ENCODE peak calls at places on chromosomes 6 and 20, in eight cellular contexts. One of them, this sample, is unnamed.
A peak's percentile ranks its signal among the peaks of the same experiment; 100 is the strongest.

GRCh38 chr6:169252805-169253189 is 849 bp downstream of the THBS2 start:
- DNase-seq in activated T-cell treated with anti-CD3 and anti-CD28 coated beads, Interleukin-2, amount 50 U/mL, for 1 hour: no peak
- DNase-seq in esophagus muscularis mucosa: no peak
- DNase-seq in adrenal gland: no peak
- DNase-seq in ACHN: no peak
- DNase-seq in AG08396: no peak
- DNase-seq in stimulated activated CD4-positive, alpha-beta T cell treated with anti-CD3 and anti-CD28 coated beads, Interleukin-12 subunit alpha, Interleukin-12 subunit beta, amount 100 ng/mL, for 48 hours: no peak
- DNase-seq in NCI-H1436: peak; percentile 60
- DNase-seq in this sample: no peak

GRCh38 chr20:40744494-40745175 is 55.6 kb upstream of the MAFB start:
- DNase-seq in activated T-cell treated with anti-CD3 and anti-CD28 coated beads, Interleukin-2, amount 50 U/mL, for 1 hour: no peak
- DNase-seq in esophagus muscularis mucosa: no peak
- DNase-seq in adrenal gland: no peak
- DNase-seq in ACHN: no peak
- DNase-seq in AG08396: no peak
- DNase-seq in stimulated activated CD4-positive, alpha-beta T cell treated with anti-CD3 and anti-CD28 coated beads, Interleukin-12 subunit alpha, Interleukin-12 subunit beta, amount 100 ng/mL, for 48 hours: no peak
- DNase-seq in NCI-H1436: no peak
- DNase-seq in this sample: no peak

GRCh38 chr6:26103770-26104456 is 16.7 kb downstream of the HFE start:
- DNase-seq in activated T-cell treated with anti-CD3 and anti-CD28 coated beads, Interleukin-2, amount 50 U/mL, for 1 hour: peak; percentile 89
- DNase-seq in esophagus muscularis mucosa: peak; percentile 98
- DNase-seq in adrenal gland: peak; percentile 88
- DNase-seq in ACHN: peak; percentile 91
- DNase-seq in AG08396: peak; percentile 73
- DNase-seq in stimulated activated CD4-positive, alpha-beta T cell treated with anti-CD3 and anti-CD28 coated beads, Interleukin-12 subunit alpha, Interleukin-12 subunit beta, amount 100 ng/mL, for 48 hours: peak; percentile 88
- DNase-seq in NCI-H1436: peak; percentile 92
- DNase-seq in this sample: no peak

GRCh38 chr20:13784271-13784892 is 337 bp downstream of the ESF1 start:
- DNase-seq in activated T-cell treated with anti-CD3 and anti-CD28 coated beads, Interleukin-2, amount 50 U/mL, for 1 hour: no peak
- DNase-seq in esophagus muscularis mucosa: no peak
- DNase-seq in adrenal gland: peak; percentile 18
- DNase-seq in ACHN: peak; percentile 5
- DNase-seq in AG08396: no peak
- DNase-seq in stimulated activated CD4-positive, alpha-beta T cell treated with anti-CD3 and anti-CD28 coated beads, Interleukin-12 subunit alpha, Interleukin-12 subunit beta, amount 100 ng/mL, for 48 hours: no peak
- DNase-seq in NCI-H1436: no peak
- DNase-seq in this sample: no peak

GRCh38 chr6:38052035-38052434 is 232.5 kb downstream of the ZFAND3 start:
- DNase-seq in activated T-cell treated with anti-CD3 and anti-CD28 coated beads, Interleukin-2, amount 50 U/mL, for 1 hour: no peak
- DNase-seq in esophagus muscularis mucosa: no peak
- DNase-seq in adrenal gland: no peak
- DNase-seq in ACHN: no peak
- DNase-seq in AG08396: no peak
- DNase-seq in stimulated activated CD4-positive, alpha-beta T cell treated with anti-CD3 and anti-CD28 coated beads, Interleukin-12 subunit alpha, Interleukin-12 subunit beta, amount 100 ng/mL, for 48 hours: no peak
- DNase-seq in NCI-H1436: no peak
- DNase-seq in this sample: no peak

GRCh38 chr6:147641511-147641910 is 133.0 kb downstream of the SAMD5 start:
- DNase-seq in activated T-cell treated with anti-CD3 and anti-CD28 coated beads, Interleukin-2, amount 50 U/mL, for 1 hour: no peak
- DNase-seq in esophagus muscularis mucosa: no peak
- DNase-seq in adrenal gland: no peak
- DNase-seq in ACHN: no peak
- DNase-seq in AG08396: no peak
- DNase-seq in stimulated activated CD4-positive, alpha-beta T cell treated with anti-CD3 and anti-CD28 coated beads, Interleukin-12 subunit alpha, Interleukin-12 subunit beta, amount 100 ng/mL, for 48 hours: no peak
- DNase-seq in NCI-H1436: no peak
- DNase-seq in this sample: no peak

GRCh38 chr6:88780714-88781389 is 182.6 kb downstream of the RNGTT start:
- DNase-seq in activated T-cell treated with anti-CD3 and anti-CD28 coated beads, Interleukin-2, amount 50 U/mL, for 1 hour: no peak
- DNase-seq in esophagus muscularis mucosa: no peak
- DNase-seq in adrenal gland: peak; percentile 48
- DNase-seq in ACHN: peak; percentile 58
- DNase-seq in AG08396: peak; percentile 28
- DNase-seq in stimulated activated CD4-positive, alpha-beta T cell treated with anti-CD3 and anti-CD28 coated beads, Interleukin-12 subunit alpha, Interleukin-12 subunit beta, amount 100 ng/mL, for 48 hours: peak; percentile 56
- DNase-seq in NCI-H1436: peak; percentile 70
- DNase-seq in this sample: no peak

GRCh38 chr6:53103993-53104675 is 38.9 kb downstream of the FBXO9 start:
- DNase-seq in activated T-cell treated with anti-CD3 and anti-CD28 coated beads, Interleukin-2, amount 50 U/mL, for 1 hour: no peak
- DNase-seq in esophagus muscularis mucosa: peak; percentile 34
- DNase-seq in adrenal gland: no peak
- DNase-seq in ACHN: peak; percentile 55
- DNase-seq in AG08396: no peak
- DNase-seq in stimulated activated CD4-positive, alpha-beta T cell treated with anti-CD3 and anti-CD28 coated beads, Interleukin-12 subunit alpha, Interleukin-12 subunit beta, amount 100 ng/mL, for 48 hours: no peak
- DNase-seq in NCI-H1436: no peak
- DNase-seq in this sample: no peak

GRCh38 chr6:13486679-13487121 is 700 bp downstream of the GFOD1 start:
- DNase-seq in activated T-cell treated with anti-CD3 and anti-CD28 coated beads, Interleukin-2, amount 50 U/mL, for 1 hour: peak; percentile 64
- DNase-seq in esophagus muscularis mucosa: no peak
- DNase-seq in adrenal gland: peak; percentile 41
- DNase-seq in ACHN: peak; percentile 44
- DNase-seq in AG08396: peak; percentile 86
- DNase-seq in stimulated activated CD4-positive, alpha-beta T cell treated with anti-CD3 and anti-CD28 coated beads, Interleukin-12 subunit alpha, Interleukin-12 subunit beta, amount 100 ng/mL, for 48 hours: peak; percentile 31
- DNase-seq in NCI-H1436: peak; percentile 14
- DNase-seq in this sample: peak; percentile 56

GRCh38 chr20:15515706-15516105 is 1057.5 kb downstream of the KIF16B start:
- DNase-seq in activated T-cell treated with anti-CD3 and anti-CD28 coated beads, Interleukin-2, amount 50 U/mL, for 1 hour: no peak
- DNase-seq in esophagus muscularis mucosa: no peak
- DNase-seq in adrenal gland: no peak
- DNase-seq in ACHN: no peak
- DNase-seq in AG08396: no peak
- DNase-seq in stimulated activated CD4-positive, alpha-beta T cell treated with anti-CD3 and anti-CD28 coated beads, Interleukin-12 subunit alpha, Interleukin-12 subunit beta, amount 100 ng/mL, for 48 hours: no peak
- DNase-seq in NCI-H1436: no peak
- DNase-seq in this sample: no peak

GRCh38 chr6:20242397-20242796 is 30.1 kb upstream of the MBOAT1 start:
- DNase-seq in activated T-cell treated with anti-CD3 and anti-CD28 coated beads, Interleukin-2, amount 50 U/mL, for 1 hour: no peak
- DNase-seq in esophagus muscularis mucosa: no peak
- DNase-seq in adrenal gland: no peak
- DNase-seq in ACHN: no peak
- DNase-seq in AG08396: no peak
- DNase-seq in stimulated activated CD4-positive, alpha-beta T cell treated with anti-CD3 and anti-CD28 coated beads, Interleukin-12 subunit alpha, Interleukin-12 subunit beta, amount 100 ng/mL, for 48 hours: no peak
- DNase-seq in NCI-H1436: no peak
- DNase-seq in this sample: no peak

GRCh38 chr6:142378138-142378875 is 76.5 kb downstream of the ADGRG6 start:
- DNase-seq in activated T-cell treated with anti-CD3 and anti-CD28 coated beads, Interleukin-2, amount 50 U/mL, for 1 hour: no peak
- DNase-seq in esophagus muscularis mucosa: no peak
- DNase-seq in adrenal gland: no peak
- DNase-seq in ACHN: peak; percentile 59
- DNase-seq in AG08396: no peak
- DNase-seq in stimulated activated CD4-positive, alpha-beta T cell treated with anti-CD3 and anti-CD28 coated beads, Interleukin-12 subunit alpha, Interleukin-12 subunit beta, amount 100 ng/mL, for 48 hours: no peak
- DNase-seq in NCI-H1436: peak; percentile 43
- DNase-seq in this sample: no peak

GRCh38 chr6:167793421-167793820 is 33.3 kb upstream of the AFDN start:
- DNase-seq in activated T-cell treated with anti-CD3 and anti-CD28 coated beads, Interleukin-2, amount 50 U/mL, for 1 hour: no peak
- DNase-seq in esophagus muscularis mucosa: peak; percentile 50
- DNase-seq in adrenal gland: no peak
- DNase-seq in ACHN: no peak
- DNase-seq in AG08396: no peak
- DNase-seq in stimulated activated CD4-positive, alpha-beta T cell treated with anti-CD3 and anti-CD28 coated beads, Interleukin-12 subunit alpha, Interleukin-12 subunit beta, amount 100 ng/mL, for 48 hours: no peak
- DNase-seq in NCI-H1436: no peak
- DNase-seq in this sample: no peak

GRCh38 chr20:45109634-45110033 is 5.3 kb downstream of the WFDC5 start:
- DNase-seq in activated T-cell treated with anti-CD3 and anti-CD28 coated beads, Interleukin-2, amount 50 U/mL, for 1 hour: no peak
- DNase-seq in esophagus muscularis mucosa: peak; percentile 72
- DNase-seq in adrenal gland: no peak
- DNase-seq in ACHN: no peak
- DNase-seq in AG08396: no peak
- DNase-seq in stimulated activated CD4-positive, alpha-beta T cell treated with anti-CD3 and anti-CD28 coated beads, Interleukin-12 subunit alpha, Interleukin-12 subunit beta, amount 100 ng/mL, for 48 hours: no peak
- DNase-seq in NCI-H1436: no peak
- DNase-seq in this sample: no peak

GRCh38 chr6:5936611-5937010 is 70.1 kb downstream of the NRN1 start:
- DNase-seq in activated T-cell treated with anti-CD3 and anti-CD28 coated beads, Interleukin-2, amount 50 U/mL, for 1 hour: no peak
- DNase-seq in esophagus muscularis mucosa: no peak
- DNase-seq in adrenal gland: no peak
- DNase-seq in ACHN: no peak
- DNase-seq in AG08396: no peak
- DNase-seq in stimulated activated CD4-positive, alpha-beta T cell treated with anti-CD3 and anti-CD28 coated beads, Interleukin-12 subunit alpha, Interleukin-12 subunit beta, amount 100 ng/mL, for 48 hours: no peak
- DNase-seq in NCI-H1436: no peak
- DNase-seq in this sample: no peak

GRCh38 chr6:15574023-15574422 is 88.8 kb downstream of the DTNBP1 start:
- DNase-seq in activated T-cell treated with anti-CD3 and anti-CD28 coated beads, Interleukin-2, amount 50 U/mL, for 1 hour: no peak
- DNase-seq in esophagus muscularis mucosa: no peak
- DNase-seq in adrenal gland: no peak
- DNase-seq in ACHN: no peak
- DNase-seq in AG08396: no peak
- DNase-seq in stimulated activated CD4-positive, alpha-beta T cell treated with anti-CD3 and anti-CD28 coated beads, Interleukin-12 subunit alpha, Interleukin-12 subunit beta, amount 100 ng/mL, for 48 hours: no peak
- DNase-seq in NCI-H1436: no peak
- DNase-seq in this sample: no peak

GRCh38 chr20:555933-556332 is 12.3 kb upstream of the CSNK2A1 start:
- DNase-seq in activated T-cell treated with anti-CD3 and anti-CD28 coated beads, Interleukin-2, amount 50 U/mL, for 1 hour: no peak
- DNase-seq in esophagus muscularis mucosa: no peak
- DNase-seq in adrenal gland: no peak
- DNase-seq in ACHN: peak; percentile 63
- DNase-seq in AG08396: no peak
- DNase-seq in stimulated activated CD4-positive, alpha-beta T cell treated with anti-CD3 and anti-CD28 coated beads, Interleukin-12 subunit alpha, Interleukin-12 subunit beta, amount 100 ng/mL, for 48 hours: no peak
- DNase-seq in NCI-H1436: no peak
- DNase-seq in this sample: no peak

GRCh38 chr20:52847739-52848359 is 124.3 kb upstream of the TSHZ2 start:
- DNase-seq in activated T-cell treated with anti-CD3 and anti-CD28 coated beads, Interleukin-2, amount 50 U/mL, for 1 hour: no peak
- DNase-seq in esophagus muscularis mucosa: no peak
- DNase-seq in adrenal gland: no peak
- DNase-seq in ACHN: no peak
- DNase-seq in AG08396: no peak
- DNase-seq in stimulated activated CD4-positive, alpha-beta T cell treated with anti-CD3 and anti-CD28 coated beads, Interleukin-12 subunit alpha, Interleukin-12 subunit beta, amount 100 ng/mL, for 48 hours: no peak
- DNase-seq in NCI-H1436: no peak
- DNase-seq in this sample: no peak

GRCh38 chr6:108655840-108656650 is 95.3 kb downstream of the FOXO3 start:
- DNase-seq in activated T-cell treated with anti-CD3 and anti-CD28 coated beads, Interleukin-2, amount 50 U/mL, for 1 hour: no peak
- DNase-seq in esophagus muscularis mucosa: no peak
- DNase-seq in adrenal gland: no peak
- DNase-seq in ACHN: no peak
- DNase-seq in AG08396: peak; percentile 42
- DNase-seq in stimulated activated CD4-positive, alpha-beta T cell treated with anti-CD3 and anti-CD28 coated beads, Interleukin-12 subunit alpha, Interleukin-12 subunit beta, amount 100 ng/mL, for 48 hours: no peak
- DNase-seq in NCI-H1436: no peak
- DNase-seq in this sample: no peak

GRCh38 chr6:44247338-44248302 is 719 bp downstream of the HSP90AB1 start:
- DNase-seq in activated T-cell treated with anti-CD3 and anti-CD28 coated beads, Interleukin-2, amount 50 U/mL, for 1 hour: peak; percentile 89
- DNase-seq in esophagus muscularis mucosa: no peak
- DNase-seq in adrenal gland: peak; percentile 89
- DNase-seq in ACHN: peak; percentile 44
- DNase-seq in AG08396: peak; percentile 56
- DNase-seq in stimulated activated CD4-positive, alpha-beta T cell treated with anti-CD3 and anti-CD28 coated beads, Interleukin-12 subunit alpha, Interleukin-12 subunit beta, amount 100 ng/mL, for 48 hours: peak; percentile 80
- DNase-seq in NCI-H1436: peak; percentile 47
- DNase-seq in this sample: no peak

GRCh38 chr6:157405986-157406385 is 25.0 kb downstream of the ZDHHC14 start:
- DNase-seq in activated T-cell treated with anti-CD3 and anti-CD28 coated beads, Interleukin-2, amount 50 U/mL, for 1 hour: no peak
- DNase-seq in esophagus muscularis mucosa: no peak
- DNase-seq in adrenal gland: no peak
- DNase-seq in ACHN: peak; percentile 70
- DNase-seq in AG08396: no peak
- DNase-seq in stimulated activated CD4-positive, alpha-beta T cell treated with anti-CD3 and anti-CD28 coated beads, Interleukin-12 subunit alpha, Interleukin-12 subunit beta, amount 100 ng/mL, for 48 hours: no peak
- DNase-seq in NCI-H1436: no peak
- DNase-seq in this sample: no peak

GRCh38 chr6:131979515-131980337 is 28.6 kb upstream of the CCN2 start:
- DNase-seq in activated T-cell treated with anti-CD3 and anti-CD28 coated beads, Interleukin-2, amount 50 U/mL, for 1 hour: no peak
- DNase-seq in esophagus muscularis mucosa: no peak
- DNase-seq in adrenal gland: no peak
- DNase-seq in ACHN: peak; percentile 12
- DNase-seq in AG08396: peak; percentile 23
- DNase-seq in stimulated activated CD4-positive, alpha-beta T cell treated with anti-CD3 and anti-CD28 coated beads, Interleukin-12 subunit alpha, Interleukin-12 subunit beta, amount 100 ng/mL, for 48 hours: no peak
- DNase-seq in NCI-H1436: no peak
- DNase-seq in this sample: no peak

GRCh38 chr20:24638546-24639166 is 169.2 kb downstream of the SYNDIG1 start:
- DNase-seq in activated T-cell treated with anti-CD3 and anti-CD28 coated beads, Interleukin-2, amount 50 U/mL, for 1 hour: no peak
- DNase-seq in esophagus muscularis mucosa: no peak
- DNase-seq in adrenal gland: no peak
- DNase-seq in ACHN: no peak
- DNase-seq in AG08396: no peak
- DNase-seq in stimulated activated CD4-positive, alpha-beta T cell treated with anti-CD3 and anti-CD28 coated beads, Interleukin-12 subunit alpha, Interleukin-12 subunit beta, amount 100 ng/mL, for 48 hours: no peak
- DNase-seq in NCI-H1436: no peak
- DNase-seq in this sample: no peak

GRCh38 chr20:63692436-63693078 is 3.9 kb upstream of the TNFRSF6B start:
- DNase-seq in activated T-cell treated with anti-CD3 and anti-CD28 coated beads, Interleukin-2, amount 50 U/mL, for 1 hour: no peak
- DNase-seq in esophagus muscularis mucosa: no peak
- DNase-seq in adrenal gland: peak; percentile 23
- DNase-seq in ACHN: no peak
- DNase-seq in AG08396: no peak
- DNase-seq in stimulated activated CD4-positive, alpha-beta T cell treated with anti-CD3 and anti-CD28 coated beads, Interleukin-12 subunit alpha, Interleukin-12 subunit beta, amount 100 ng/mL, for 48 hours: no peak
- DNase-seq in NCI-H1436: no peak
- DNase-seq in this sample: no peak

GRCh38 chr20:45918182-45918737 is 6.3 kb upstream of the PLTP start:
- DNase-seq in activated T-cell treated with anti-CD3 and anti-CD28 coated beads, Interleukin-2, amount 50 U/mL, for 1 hour: no peak
- DNase-seq in esophagus muscularis mucosa: no peak
- DNase-seq in adrenal gland: no peak
- DNase-seq in ACHN: no peak
- DNase-seq in AG08396: no peak
- DNase-seq in stimulated activated CD4-positive, alpha-beta T cell treated with anti-CD3 and anti-CD28 coated beads, Interleukin-12 subunit alpha, Interleukin-12 subunit beta, amount 100 ng/mL, for 48 hours: no peak
- DNase-seq in NCI-H1436: no peak
- DNase-seq in this sample: no peak

GRCh38 chr20:47066484-47067270 is 172.0 kb downstream of the EYA2 start:
- DNase-seq in activated T-cell treated with anti-CD3 and anti-CD28 coated beads, Interleukin-2, amount 50 U/mL, for 1 hour: no peak
- DNase-seq in esophagus muscularis mucosa: no peak
- DNase-seq in adrenal gland: no peak
- DNase-seq in ACHN: no peak
- DNase-seq in AG08396: peak; percentile 59
- DNase-seq in stimulated activated CD4-positive, alpha-beta T cell treated with anti-CD3 and anti-CD28 coated beads, Interleukin-12 subunit alpha, Interleukin-12 subunit beta, amount 100 ng/mL, for 48 hours: no peak
- DNase-seq in NCI-H1436: no peak
- DNase-seq in this sample: no peak